ENCODE peak calls at places on chromosomes 11 and 22, in seven cellular contexts. V is tibial artery, F is colonic mucosa, B is body of pancreas, Q is IMR-90, O is adrenal gland, H is stomach. U is an unnamed sample. For H3K4me1, the result is how much of the 10 kb centered on the place peaks cover.

GRCh38 chr11:43834291-43834690 is 46.3 kb upstream of the ALKBH3 start:
- DNase-seq in V (no peak), F (no peak), B (no peak), Q (no peak), O (no peak), H (no peak), U (no peak)

GRCh38 chr11:74492084-74492483 is 1.4 kb downstream of the LIPT2 start:
- DNase-seq in V (no peak), F (no peak), B (no peak), Q (no peak), O (no peak), H (no peak), U (no peak)

GRCh38 chr11:71991494-71991893 is 7.2 kb upstream of the IL18BP start:
- DNase-seq in V (no peak), F (no peak), B (no peak), Q (no peak), O (no peak), H (no peak), U (no peak)

GRCh38 chr11:73271936-73272679 is at the start of gene P2RY6:
- DNase-seq in V (peak), F (no peak), B (peak), Q (peak), O (peak), H (peak), U (no peak)

GRCh38 chr11:115334932-115335788 is 169.1 kb downstream of the CADM1 start:
- DNase-seq in V (no peak), F (no peak), B (no peak), Q (peak), O (no peak), H (no peak), U (no peak)

GRCh38 chr11:27995082-27995481 is 112.9 kb downstream of the KIF18A start:
- DNase-seq in V (no peak), F (no peak), B (no peak), Q (peak), O (no peak), H (no peak), U (no peak)

GRCh38 chr11:108220721-108221346 is 1.6 kb downstream of the NPAT start:
- DNase-seq in V (no peak), F (no peak), B (no peak), Q (no peak), O (no peak), H (no peak), U (no peak)

GRCh38 chr11:33970984-33971466 is 79.1 kb upstream of the LMO2 start:
- DNase-seq in V (no peak), F (peak), B (peak), Q (peak), O (peak), H (peak), U (peak)

GRCh38 chr11:111524056-111524455 is 9.5 kb downstream of the HOATZ start:
- DNase-seq in V (no peak), F (no peak), B (no peak), Q (peak), O (no peak), H (no peak), U (no peak)

GRCh38 chr11:93849751-93850584 is 450 bp downstream of the VSTM5 start:
- DNase-seq in V (no peak), F (peak), B (peak), Q (no peak), O (peak), H (peak), U (peak)

GRCh38 chr22:38505595-38506117 is 455 bp downstream of the DDX17 start:
- DNase-seq in V (peak), F (peak), B (peak), Q (peak), O (peak), H (peak), U (peak)

GRCh38 chr11:14539867-14540475 is 19.8 kb upstream of the PSMA1 start:
- DNase-seq in V (no peak), F (no peak), B (no peak), Q (no peak), O (no peak), H (no peak), U (no peak)

GRCh38 chr11:118791961-118792578 is 1.1 kb upstream of the DDX6 start:
- DNase-seq in V (peak), F (peak), B (no peak), Q (no peak), O (peak), H (peak), U (peak)

GRCh38 chr22:18048441-18048898 is 24.1 kb upstream of the MICAL3 start:
- DNase-seq in V (peak), F (peak), B (no peak), Q (peak), O (no peak), H (no peak), U (no peak)

GRCh38 chr11:46279393-46280099 is 2.1 kb downstream of the CREB3L1 start:
- DNase-seq in V (no peak), F (peak), B (peak), Q (peak), O (peak), H (peak), U (no peak)

GRCh38 chr11:79062814-79063762 is 377.7 kb downstream of the TENM4 start:
- DNase-seq in V (no peak), F (no peak), B (peak), Q (peak), O (no peak), H (no peak), U (no peak)

GRCh38 chr11:67667490-67668190 is 6.8 kb downstream of the ALDH3B2 start:
- DNase-seq in V (peak), F (no peak), B (no peak), Q (no peak), O (no peak), H (no peak), U (no peak)

GRCh38 chr11:75481602-75482309 is 44.0 kb downstream of the GDPD5 start:
- DNase-seq in V (no peak), F (no peak), B (no peak), Q (no peak), O (no peak), H (no peak), U (no peak)

GRCh38 chr22:24433868-24434471 is 6.6 kb downstream of the ADORA2A start:
- DNase-seq in V (peak), F (no peak), B (peak), Q (peak), O (peak), H (no peak), U (peak)

GRCh38 chr11:123437236-123437979 is 7.3 kb downstream of the GRAMD1B start:
- DNase-seq in V (peak), F (no peak), B (no peak), Q (no peak), O (no peak), H (no peak), U (no peak)

GRCh38 chr22:29979645-29980303 is 96.8 kb downstream of the MTMR3 start:
- DNase-seq in V (no peak), F (no peak), B (no peak), Q (no peak), O (no peak), H (no peak), U (no peak)

GRCh38 chr11:70758206-70758605 is 359.9 kb downstream of the CTTN start:
- DNase-seq in V (no peak), F (no peak), B (no peak), Q (no peak), O (no peak), H (no peak), U (no peak)

GRCh38 chr22:44816141-44816540 is 63.8 kb downstream of the ARHGAP8 start:
- DNase-seq in V (no peak), F (no peak), B (no peak), Q (no peak), O (no peak), H (no peak), U (no peak)

GRCh38 chr11:107592813-107593212 is 1.9 kb downstream of the ELMOD1 start:
- DNase-seq in V (no peak), F (no peak), B (no peak), Q (no peak), O (no peak), H (no peak), U (no peak)

GRCh38 chr22:45072322-45072903 is 62.6 kb upstream of the PHF21B start:
- DNase-seq in V (no peak), F (no peak), B (no peak), Q (peak), O (peak), H (no peak), U (no peak)

GRCh38 chr22:37560682-37561208 is 465 bp downstream of the CDC42EP1 start:
- DNase-seq in V (no peak), F (no peak), B (peak), Q (peak), O (peak), H (no peak), U (no peak)

GRCh38 chr22:46697811-46698515 is 40.1 kb downstream of the CERK start:
- DNase-seq in V (no peak), F (no peak), B (no peak), Q (no peak), O (no peak), H (no peak), U (no peak)

GRCh38 chr11:120168960-120169681 is 31.2 kb upstream of the TRIM29 start:
- DNase-seq in V (peak), F (peak), B (peak), Q (peak), O (peak), H (peak), U (peak)

GRCh38 chr22:18104566-18104965 is 6.0 kb upstream of the TUBA8 start:
- DNase-seq in V (no peak), F (no peak), B (no peak), Q (peak), O (no peak), H (no peak), U (no peak)

GRCh38 chr11:7558046-7558445 is 44.2 kb downstream of the PPFIBP2 start:
- DNase-seq in V (no peak), F (no peak), B (no peak), Q (no peak), O (no peak), H (no peak), U (no peak)

GRCh38 chr11:7571640-7572000 is 57.8 kb downstream of the PPFIBP2 start:
- DNase-seq in V (peak), F (peak), B (peak), Q (peak), O (peak), H (peak), U (peak)

GRCh38 chr11:121366970-121367369 is 74.4 kb downstream of the SC5D start:
- DNase-seq in V (no peak), F (no peak), B (no peak), Q (no peak), O (no peak), H (no peak), U (no peak)

GRCh38 chr22:38871360-38872171 is 450 bp downstream of the CBX6 start:
- DNase-seq in V (peak), F (no peak), B (no peak), Q (no peak), O (peak), H (peak), U (no peak)

GRCh38 chr22:42688241-42688913 is 32.3 kb downstream of the A4GALT start:
- DNase-seq in V (peak), F (peak), B (peak), Q (peak), O (peak), H (peak), U (peak)

GRCh38 chr22:38075105-38075825 is 8.7 kb downstream of the SLC16A8 start:
- DNase-seq in V (no peak), F (no peak), B (no peak), Q (no peak), O (no peak), H (no peak), U (peak)

GRCh38 chr11:19661827-19662226 is 50.8 kb upstream of the NAV2 start:
- DNase-seq in V (no peak), F (no peak), B (no peak), Q (no peak), O (no peak), H (no peak), U (no peak)

GRCh38 chr11:61839742-61840141 is 11.6 kb downstream of the FADS2 start:
- DNase-seq in V (no peak), F (no peak), B (no peak), Q (no peak), O (no peak), H (no peak), U (no peak)

GRCh38 chr22:23233746-23234408 is 53.6 kb downstream of the BCR start:
- DNase-seq in V (no peak), F (no peak), B (no peak), Q (peak), O (no peak), H (no peak), U (no peak)

GRCh38 chr11:16402654-16403447 is 46.5 kb upstream of the SOX6 start:
- DNase-seq in V (no peak), F (no peak), B (no peak), Q (no peak), O (no peak), H (no peak), U (no peak)
- H3K4me1 ChIP-seq in V (under half), F (under half), B (under half), Q (under half), O (under half), H (under half), U (under half)

DNA sequence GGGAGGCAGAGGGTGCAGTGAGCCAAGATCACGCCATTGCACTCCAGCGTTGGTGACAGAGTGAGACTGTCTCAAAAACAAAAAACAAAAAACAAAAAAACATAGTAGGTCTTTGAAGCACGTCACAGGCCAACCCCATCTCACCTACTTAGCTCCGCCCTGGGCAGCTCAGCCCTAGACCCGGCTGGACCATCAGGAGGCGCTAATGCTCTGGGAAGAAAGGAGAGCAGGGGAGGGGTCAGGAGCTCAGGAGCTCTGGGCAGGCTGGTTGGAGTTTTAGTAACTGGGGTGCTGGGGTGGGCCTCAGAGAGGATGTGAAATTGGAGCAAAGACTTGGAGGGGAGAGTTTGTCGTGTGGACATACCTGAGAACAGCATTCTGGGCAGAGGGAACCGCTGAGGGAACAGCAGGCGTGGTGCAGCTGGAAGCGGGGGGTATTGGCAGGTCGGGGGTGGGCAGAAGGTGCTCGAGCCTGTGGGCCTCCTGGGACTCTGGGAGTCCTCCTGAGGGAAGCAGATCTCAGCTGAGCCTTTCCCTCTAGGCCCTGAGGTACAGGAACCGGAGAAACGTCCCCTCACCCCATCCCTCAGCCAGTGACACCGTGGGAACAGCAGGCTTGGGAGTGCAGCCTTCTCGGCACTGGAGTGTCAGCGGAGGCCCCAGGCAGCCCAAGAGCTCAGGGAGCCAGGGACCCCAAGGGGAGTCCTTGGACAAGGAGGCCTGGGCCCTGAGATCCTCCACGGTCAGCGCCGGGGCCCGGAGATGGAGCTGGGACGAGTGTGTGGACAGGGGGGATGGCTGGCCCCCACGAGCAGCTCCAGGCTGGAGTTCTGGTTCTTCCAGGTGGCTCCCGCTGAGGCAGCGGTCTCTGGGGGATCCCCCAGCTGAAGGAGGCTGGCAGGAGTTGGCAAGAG is 2.2 kb upstream of the RPS6KA4 start:
- DNase-seq in V (no peak), F (no peak), B (peak), Q (no peak), O (no peak), H (peak), U (no peak)
- TF ChIP-seq CTCF in V (no peak), F (peak), B (peak), Q (peak), O (peak), H (no peak), U (no peak)

GRCh38 chr11:1921576-1922141 is 2.2 kb downstream of the TNNT3 start:
- DNase-seq in V (peak), F (peak), B (no peak), Q (no peak), O (peak), H (no peak), U (no peak)
- H3K27ac ChIP-seq in V (peak), F (no peak), B (no peak), Q (no peak), O (peak), H (no peak), U (no peak)

GRCh38 chr11:48041877-48042698 is 61.7 kb downstream of the PTPRJ start:
- DNase-seq in V (no peak), F (no peak), B (no peak), Q (no peak), O (no peak), H (no peak), U (no peak)

GRCh38 chr11:48043998-48044512 is 63.7 kb downstream of the PTPRJ start:
- DNase-seq in V (no peak), F (no peak), B (no peak), Q (no peak), O (no peak), H (no peak), U (no peak)

GRCh38 chr11:48043111-48043997 is 63.0 kb downstream of the PTPRJ start:
- DNase-seq in V (no peak), F (no peak), B (no peak), Q (no peak), O (no peak), H (no peak), U (no peak)

GRCh38 chr11:48045536-48045935 is 65.2 kb downstream of the PTPRJ start:
- DNase-seq in V (no peak), F (no peak), B (no peak), Q (no peak), O (no peak), H (no peak), U (no peak)

GRCh38 chr11:48044577-48044976 is 64.2 kb downstream of the PTPRJ start:
- DNase-seq in V (peak), F (no peak), B (peak), Q (no peak), O (peak), H (no peak), U (no peak)
- H3K4me1 ChIP-seq in V (under half), F (under half), B (under half), Q (under half), O (under half), H (half or more), U (under half)

DNA sequence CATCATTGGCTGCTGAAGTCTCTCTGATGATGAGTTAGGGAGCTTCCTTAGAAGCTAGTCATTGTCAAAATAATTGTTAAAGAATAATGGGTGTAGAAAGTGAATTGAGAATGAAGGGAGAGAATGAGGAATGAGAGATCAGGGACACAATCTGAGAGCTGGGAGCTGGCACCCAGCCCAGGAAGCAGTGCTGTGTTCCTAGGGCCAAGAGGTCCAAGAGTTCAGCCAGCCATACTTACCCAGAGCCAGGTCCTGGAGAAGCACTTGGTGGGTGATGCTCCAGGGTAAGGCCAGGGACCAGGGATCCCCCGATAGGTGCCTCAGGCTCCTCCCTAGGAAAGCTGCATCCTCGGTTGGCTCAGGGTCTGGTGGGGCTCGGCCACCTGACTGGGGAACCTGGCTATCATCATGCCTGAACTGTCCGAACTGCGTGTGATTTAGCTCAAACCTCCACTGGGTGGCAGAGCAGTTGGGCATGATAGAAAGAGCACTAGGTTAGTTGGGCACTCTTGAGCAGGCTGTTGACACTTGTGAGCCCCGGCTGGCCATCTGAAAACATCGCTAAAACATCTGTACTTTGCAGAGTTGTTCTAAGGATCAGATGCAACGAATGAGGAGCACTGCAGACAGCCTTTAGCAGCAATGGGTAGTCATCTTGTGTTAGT is 123.9 kb upstream of the NCAM1 start:
- DNase-seq in V (no peak), F (no peak), B (peak), Q (no peak), O (no peak), H (peak), U (peak)
- TF ChIP-seq CTCF in V (no peak), F (no peak), B (no peak), Q (no peak), O (no peak), H (no peak), U (no peak)

GRCh38 chr11:103079833-103080232 is 12.1 kb downstream of the DCUN1D5 start:
- DNase-seq in V (no peak), F (no peak), B (no peak), Q (peak), O (no peak), H (no peak), U (no peak)

GRCh38 chr11:103077553-103077952 is 14.4 kb downstream of the DCUN1D5 start:
- DNase-seq in V (no peak), F (no peak), B (no peak), Q (no peak), O (no peak), H (no peak), U (no peak)

GRCh38 chr11:103078710-103079109 is 13.2 kb downstream of the DCUN1D5 start:
- DNase-seq in V (no peak), F (no peak), B (no peak), Q (no peak), O (no peak), H (no peak), U (no peak)
- H3K27ac ChIP-seq in V (no peak), F (no peak), B (no peak), Q (no peak), O (no peak), H (no peak), U (no peak)

GRCh38 chr22:21856868-21857267 is 10.6 kb downstream of the MAPK1 start:
- DNase-seq in V (no peak), F (no peak), B (no peak), Q (no peak), O (no peak), H (no peak), U (no peak)
- H3K4me1 ChIP-seq in V (half or more), F (under half), B (half or more), Q (under half), O (half or more), H (half or more), U (under half)

U was measured in right lobe of liver.